ENCODE peak calls at places on chromosomes 3 and 15, in nine cellular contexts. K is adrenal gland, X is suprapubic skin, L is A549, F is IMR-90, P is uterus, I is endothelial cell of umbilical vein, T is HCT116, Z is body of pancreas. Q is an unnamed sample.
A peak's percentile ranks its signal among the peaks of the same experiment; 100 is the strongest.

GRCh38 chr3:42051384-42052131 is 39.6 kb upstream of the TRAK1 start:
- DNase-seq in F (no peak), L (no peak), T (no peak), I (peak; percentile 44), X (no peak), Z (no peak), P (no peak), K (peak; percentile 57), Q (no peak)

GRCh38 chr15:58472821-58473581 is 41.2 kb downstream of the LIPC start:
- DNase-seq in F (peak; percentile 53), X (no peak), Z (no peak), K (no peak), T (no peak), P (no peak), L (no peak), I (peak; percentile 59), Q (no peak)

GRCh38 chr3:128050597-128050996 is 1.6 kb upstream of the SEC61A1 start:
- DNase-seq in T (no peak), Z (no peak), K (peak; percentile 71), F (peak; percentile 47), X (no peak), L (no peak), I (no peak), P (peak; percentile 46), Q (no peak)

GRCh38 chr15:85690546-85691226 is 104.0 kb downstream of the KLHL25 start:
- DNase-seq in K (no peak), I (peak; percentile 58), X (no peak), T (no peak), F (no peak), P (no peak), Z (no peak), L (no peak), Q (no peak)

GRCh38 chr3:47425959-47426358 is 45.1 kb downstream of the PTPN23 start:
- DNase-seq in T (no peak), X (no peak), F (no peak), P (no peak), Z (no peak), I (no peak), K (no peak), L (no peak), Q (no peak)

GRCh38 chr3:37811625-37812356 is 49.9 kb upstream of the CTDSPL start:
- DNase-seq in X (no peak), L (no peak), K (peak; percentile 7), F (peak; percentile 51), Z (no peak), I (no peak), T (no peak), P (no peak), Q (no peak)

GRCh38 chr3:177124882-177125281 is 72.4 kb downstream of the TBL1XR1 start:
- DNase-seq in I (no peak), L (no peak), K (no peak), Z (no peak), P (no peak), T (no peak), F (no peak), X (no peak), Q (no peak)

GRCh38 chr3:178082508-178082907 is 453.7 kb upstream of the KCNMB2 start:
- DNase-seq in K (no peak), P (no peak), T (no peak), X (no peak), I (no peak), Z (no peak), F (no peak), L (no peak), Q (no peak)

GRCh38 chr3:142999881-143000280 is 1.5 kb upstream of the U2SURP start:
- DNase-seq in X (no peak), Z (no peak), P (no peak), T (no peak), K (no peak), I (no peak), F (no peak), L (no peak), Q (no peak)

GRCh38 chr15:20340931-20341661 is 200.5 kb downstream of the GOLGA6L6 start:
- DNase-seq in L (no peak), Z (peak; percentile 50), F (no peak), P (peak; percentile 60), K (peak; percentile 63), T (no peak), I (peak; percentile 3), X (peak; percentile 94), Q (peak; percentile 96)

GRCh38 chr3:24525022-24525421 is 30.4 kb upstream of the THRB start:
- DNase-seq in L (no peak), T (no peak), Z (no peak), I (no peak), F (no peak), X (no peak), K (no peak), P (no peak), Q (no peak)

GRCh38 chr15:64461577-64462162 is 1.3 kb downstream of the ZNF609 start:
- DNase-seq in X (no peak), F (peak; percentile 27), Z (no peak), P (no peak), L (peak; percentile 44), K (peak; percentile 28), I (peak; percentile 58), T (no peak), Q (no peak)

GRCh38 chr3:186261638-186262037 is 100.4 kb downstream of the DGKG start:
- DNase-seq in F (no peak), I (no peak), K (no peak), Z (no peak), X (no peak), L (no peak), P (no peak), T (no peak), Q (no peak)

GRCh38 chr15:86773766-86774165 is 694.1 kb downstream of the AGBL1 start:
- DNase-seq in I (no peak), F (no peak), X (no peak), Z (no peak), T (no peak), P (no peak), K (no peak), L (no peak), Q (no peak)

GRCh38 chr3:52215351-52215750 is 10.1 kb downstream of the TLR9 start:
- DNase-seq in T (no peak), F (no peak), Z (no peak), L (no peak), K (no peak), I (no peak), P (no peak), X (peak; percentile 52), Q (peak; percentile 43)

GRCh38 chr15:82040862-82041261 is 5.0 kb downstream of the MEX3B start:
- DNase-seq in F (no peak), T (no peak), P (no peak), X (no peak), Z (no peak), L (no peak), K (no peak), I (no peak), Q (no peak)

GRCh38 chr3:52204337-52205073 is 6.5 kb downstream of the ALAS1 start:
- DNase-seq in L (no peak), K (no peak), X (peak; percentile 38), I (no peak), Z (peak; percentile 55), F (peak; percentile 18), T (no peak), P (no peak), Q (peak; percentile 14)

GRCh38 chr15:95284933-95285401 is 1045.5 kb upstream of the NR2F2 start:
- DNase-seq in K (no peak), Z (no peak), T (no peak), X (no peak), I (peak; percentile 88), L (no peak), P (no peak), F (peak; percentile 70), Q (no peak)

DNA sequence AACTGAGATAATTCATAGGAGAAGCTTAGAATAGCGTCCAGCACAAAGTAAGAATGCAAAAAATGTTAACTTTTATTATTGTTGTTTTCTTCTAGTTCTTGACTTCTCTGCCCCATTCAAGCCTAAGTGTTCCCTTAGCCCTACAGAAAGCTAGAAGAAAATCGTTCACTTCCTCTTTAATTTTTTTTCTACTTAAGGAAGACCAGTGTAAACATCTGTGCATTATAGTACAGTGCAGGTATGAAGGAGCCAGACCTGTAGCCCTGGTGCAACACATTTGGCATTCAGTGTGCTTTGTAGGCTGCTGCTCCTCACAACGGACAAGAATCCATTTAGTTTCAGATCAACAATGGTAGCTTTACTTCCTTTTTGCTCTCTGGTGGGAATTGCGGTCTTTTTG is 127.8 kb upstream of the SLC7A14 start:
- DNase-seq in L (no peak), I (no peak), X (no peak), P (no peak), F (no peak), T (no peak), Z (no peak), K (no peak), Q (no peak)
- H3K4me1 ChIP-seq in L (no peaks in the 10 kb centered on the region), I (peaks cover 7% of the 10 kb centered on the region), X (no peaks in the 10 kb centered on the region), P (no peaks in the 10 kb centered on the region), F (peaks cover 13% of the 10 kb centered on the region), T (no peaks in the 10 kb centered on the region), Z (no peaks in the 10 kb centered on the region), K (peaks cover 15% of the 10 kb centered on the region), Q (no peaks in the 10 kb centered on the region)

GRCh38 chr3:170867552-170867951 is 2.4 kb downstream of the RPL22L1 start:
- DNase-seq in I (no peak), K (no peak), L (no peak), T (no peak), P (no peak), X (no peak), Z (no peak), F (no peak), Q (no peak)
- TF ChIP-seq POLR2A in I (no peak), K (no peak), L (no peak), T (no peak), P (no peak), X (no peak), Z (no peak), F (no peak), Q (no peak)

DNA sequence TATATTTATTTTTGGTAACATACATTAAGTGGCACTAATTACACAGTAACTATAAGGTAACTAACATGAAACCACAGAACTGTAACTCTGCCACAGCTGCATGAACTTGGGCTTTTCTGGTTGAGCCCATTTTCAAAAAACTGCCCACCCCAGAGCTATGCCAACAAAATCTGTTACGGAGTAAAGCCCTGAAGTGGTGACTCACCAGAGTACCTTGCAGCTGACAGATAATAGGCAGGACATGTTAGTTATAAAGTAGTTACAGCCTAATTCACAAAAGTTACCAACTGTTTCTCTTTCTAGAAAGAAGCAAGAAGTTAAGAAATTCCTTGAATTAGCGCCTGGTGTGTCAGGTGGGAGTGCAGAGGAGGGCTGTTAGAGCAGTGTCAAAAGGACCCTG is 1.5 kb upstream of the GPX1 start:
- DNase-seq in T (no peak), Z (no peak), I (peak; percentile 34), X (no peak), F (peak; percentile 56), K (no peak), P (no peak), L (no peak), Q (no peak)
- H3K4me1 ChIP-seq in T (peaks cover 31% of the 10 kb centered on the region), Z (peaks cover 23% of the 10 kb centered on the region), I (peaks cover 31% of the 10 kb centered on the region), X (peaks cover 31% of the 10 kb centered on the region), F (peaks cover 29% of the 10 kb centered on the region), K (peaks cover 37% of the 10 kb centered on the region), P (no peaks in the 10 kb centered on the region), L (peaks cover 18% of the 10 kb centered on the region), Q (peaks cover 49% of the 10 kb centered on the region)

GRCh38 chr15:40106203-40107161 is 2.2 kb downstream of the BMF start:
- DNase-seq in X (peak; percentile 90), P (peak; percentile 86), L (peak; percentile 54), F (peak; percentile 49), I (no peak), K (peak; percentile 76), Z (peak; percentile 88), T (no peak), Q (peak; percentile 86)
- TF ChIP-seq POLR2A in X (no peak), P (peak; percentile 16), L (no peak), F (no peak), I (no peak), K (no peak), Z (peak; percentile 88), T (no peak), Q (no peak)

GRCh38 chr3:45498532-45498931 is 96.0 kb upstream of the LIMD1 start:
- DNase-seq in X (no peak), K (no peak), I (no peak), T (no peak), Z (no peak), L (no peak), P (no peak), F (no peak), Q (no peak)
- H3K4me1 ChIP-seq in X (no peaks in the 10 kb centered on the region), K (peaks cover 7% of the 10 kb centered on the region), I (peaks cover 5% of the 10 kb centered on the region), T (no peaks in the 10 kb centered on the region), Z (no peaks in the 10 kb centered on the region), L (no peaks in the 10 kb centered on the region), P (no peaks in the 10 kb centered on the region), F (peaks cover 2% of the 10 kb centered on the region), Q (no peaks in the 10 kb centered on the region)